ENCODE peak calls at places on chromosomes 2 and 18, in five cellular contexts. P is fibroblast of lung, J is A172, W is PC-9, Q is small intestine. D is an unnamed sample.

GRCh38 chr2:165572155-165572554 is 102.7 kb downstream of the CSRNP3 start:
- DNase-seq in Q (peak), J (no peak), P (peak), W (no peak), D (no peak)

GRCh38 chr2:18299423-18300212 is 260.8 kb downstream of the RDH14 start:
- DNase-seq in Q (no peak), J (peak), P (peak), W (peak), D (peak)

GRCh38 chr2:198973785-198974184 is 484.0 kb downstream of the SATB2 start:
- DNase-seq in W (no peak), J (no peak), Q (no peak), P (no peak), D (no peak)

GRCh38 chr2:136126527-136126926 is 8.6 kb upstream of the CXCR4 start:
- DNase-seq in P (no peak), Q (no peak), W (no peak), J (no peak), D (no peak)

GRCh38 chr2:96102596-96103387 is 13.6 kb downstream of the ADRA2B start:
- DNase-seq in Q (no peak), W (no peak), P (no peak), J (no peak), D (no peak)

GRCh38 chr2:58427572-58428285 is 186.6 kb upstream of the FANCL start:
- DNase-seq in W (no peak), P (peak), J (peak), Q (peak), D (no peak)

GRCh38 chr2:20451346-20451745 is 4.5 kb downstream of the RHOB start:
- DNase-seq in Q (no peak), P (peak), W (no peak), J (no peak), D (no peak)

GRCh38 chr18:23882616-23883276 is 131.8 kb upstream of the TTC39C start:
- DNase-seq in P (no peak), W (no peak), Q (no peak), J (no peak), D (no peak)

GRCh38 chr18:9757851-9758587 is 49.9 kb downstream of the RAB31 start:
- DNase-seq in W (no peak), P (peak), Q (no peak), J (peak), D (peak)

GRCh38 chr18:13242797-13243196 is 24.2 kb downstream of the LDLRAD4 start:
- DNase-seq in P (no peak), J (no peak), Q (no peak), W (no peak), D (no peak)

GRCh38 chr2:191218292-191218898 is 26.8 kb upstream of the MYO1B start:
- DNase-seq in Q (peak), W (no peak), J (peak), P (peak), D (peak)

GRCh38 chr2:24123212-24124002 is at the start of the genes FAM228B and PFN4:
- DNase-seq in W (peak), J (peak), Q (peak), P (peak), D (peak)

GRCh38 chr18:54162431-54162830 is 62.0 kb downstream of the MBD2 start:
- DNase-seq in P (peak), Q (no peak), J (peak), W (no peak), D (peak)

GRCh38 chr18:25144835-25145234 is 207.1 kb downstream of the ZNF521 start:
- DNase-seq in W (no peak), P (peak), J (no peak), Q (no peak), D (no peak)

GRCh38 chr18:48835119-48835518 is 115.6 kb downstream of the SMAD7 start:
- DNase-seq in W (no peak), P (no peak), J (no peak), Q (no peak), D (no peak)

GRCh38 chr18:62658028-62658427 is 57.3 kb upstream of the PHLPP1 start:
- DNase-seq in W (no peak), P (no peak), Q (no peak), J (no peak), D (no peak)

D was measured in RCC 7860.